ENCODE peak calls at places on chromosomes 7 and 10, in seven cellular contexts. W is cardiac muscle cell; D is CD8-positive, alpha-beta memory T cell; C is neural progenitor cell; Q is MCF 10A; N is cardiac fibroblast; K is GM06990. R is an unnamed sample.

GRCh38 chr7:23981314-23981713 is 271.3 kb downstream of the STK31 start:
- DNase-seq in C (no peak), D (no peak), W (no peak), Q (no peak), N (no peak), K (no peak), R (no peak)

GRCh38 chr7:121083790-121084251 is 95.3 kb downstream of the CPED1 start:
- DNase-seq in D (no peak), Q (no peak), W (no peak), C (no peak), K (no peak), N (peak; percentile 74), R (no peak)

GRCh38 chr7:97006951-97007861 is 1.9 kb downstream of the DLX6 start:
- DNase-seq in D (no peak), Q (no peak), C (peak; percentile 64), W (no peak), N (no peak), K (no peak), R (no peak)

GRCh38 chr7:981793-982510 is 1.0 kb upstream of the CYP2W1 start:
- DNase-seq in D (no peak), N (no peak), C (no peak), W (no peak), K (no peak), Q (no peak), R (no peak)

GRCh38 chr10:95517536-95518454 is 43.4 kb downstream of the SORBS1 start:
- DNase-seq in Q (no peak), D (no peak), W (peak; percentile 76), K (no peak), C (no peak), N (peak; percentile 66), R (peak; percentile 44)

GRCh38 chr10:3068201-3068967 is 1.0 kb downstream of the PFKP start:
- DNase-seq in K (peak; percentile 77), C (peak; percentile 69), Q (peak; percentile 50), N (peak; percentile 70), D (peak; percentile 43), W (peak; percentile 78), R (peak; percentile 80)

GRCh38 chr10:14604181-14605142 is 170.2 kb downstream of the FAM107B start:
- DNase-seq in N (peak; percentile 62), C (peak; percentile 91), W (peak; percentile 90), D (peak; percentile 67), Q (peak; percentile 59), K (peak; percentile 80), R (peak; percentile 82)

GRCh38 chr10:22853906-22854447 is 73.9 kb upstream of the ARMC3 start:
- DNase-seq in N (peak; percentile 32), K (no peak), Q (no peak), W (peak; percentile 14), C (no peak), D (no peak), R (peak; percentile 35)

GRCh38 chr10:62327897-62328296 is 46.3 kb upstream of the ZNF365 start:
- DNase-seq in D (no peak), N (peak; percentile 26), W (no peak), C (no peak), K (no peak), Q (no peak), R (no peak)

GRCh38 chr7:30136339-30136738 is 1.6 kb downstream of the MTURN start:
- DNase-seq in W (no peak), Q (no peak), K (no peak), C (peak; percentile 39), D (no peak), N (no peak), R (no peak)

GRCh38 chr10:133127291-133128125 is 32.5 kb upstream of the KNDC1 start:
- DNase-seq in D (peak; percentile 22), C (no peak), N (no peak), K (no peak), Q (no peak), W (no peak), R (no peak)

GRCh38 chr7:132518102-132518838 is 58.0 kb downstream of the PLXNA4 start:
- DNase-seq in N (peak; percentile 8), C (peak; percentile 49), K (no peak), D (no peak), W (no peak), Q (peak; percentile 28), R (no peak)

GRCh38 chr10:50312464-50313437 is 61.4 kb upstream of the ASAH2 start:
- DNase-seq in W (peak; percentile 57), N (peak; percentile 92), Q (peak; percentile 88), C (no peak), K (no peak), D (no peak), R (peak; percentile 59)

GRCh38 chr10:131252586-131253276 is 58.8 kb downstream of the TCERG1L start:
- DNase-seq in Q (no peak), W (no peak), C (no peak), N (no peak), D (no peak), K (no peak), R (no peak)

GRCh38 chr10:95360122-95360715 is 69.4 kb upstream of the PDLIM1 start:
- DNase-seq in W (peak; percentile 41), D (no peak), K (no peak), Q (peak; percentile 34), N (peak; percentile 35), C (no peak), R (peak; percentile 38)

GRCh38 chr7:80593869-80594587 is 44.4 kb upstream of the CD36 start:
- DNase-seq in D (no peak), C (no peak), W (peak; percentile 13), Q (peak; percentile 54), N (no peak), K (no peak), R (peak; percentile 76)

R was measured in fibroblast of villous mesenchyme.